ENCODE peak calls at places on chromosome 2, in five cellular contexts. D is heart right ventricle, N is mesothelial cell of epicardium, S is Calu3, L is tibial artery. M is an unnamed sample.

GRCh38 chr2:7377861-7378569 is 460.8 kb downstream of the RNF144A start:
- DNase-seq in D (peak), N (no peak), S (peak), L (no peak), M (no peak)

GRCh38 chr2:237490805-237491194 is 3.7 kb downstream of the MLPH start:
- DNase-seq in D (no peak), N (no peak), S (no peak), L (no peak), M (no peak)

GRCh38 chr2:1791670-1792069 is 47.4 kb upstream of the PXDN start:
- DNase-seq in D (no peak), N (no peak), S (no peak), L (no peak), M (no peak)

GRCh38 chr2:43349944-43350343 is 123.5 kb upstream of the ZFP36L2 start:
- DNase-seq in D (no peak), N (no peak), S (no peak), L (no peak), M (no peak)

GRCh38 chr2:11080253-11081115 is 74.8 kb upstream of the SLC66A3 start:
- DNase-seq in D (no peak), N (no peak), S (no peak), L (peak), M (peak)

GRCh38 chr2:235847576-235847975 is 320.6 kb downstream of the GBX2 start:
- DNase-seq in D (no peak), N (no peak), S (no peak), L (no peak), M (no peak)

GRCh38 chr2:46179037-46179621 is 118.1 kb upstream of the EPAS1 start:
- DNase-seq in D (peak), N (no peak), S (no peak), L (peak), M (peak)

GRCh38 chr2:241358470-241358869 is 2.4 kb downstream of the FARP2 start:
- DNase-seq in D (no peak), N (no peak), S (no peak), L (no peak), M (no peak)

GRCh38 chr2:131154647-131155046 is 49.5 kb downstream of the PLEKHB2 start:
- DNase-seq in D (no peak), N (no peak), S (no peak), L (no peak), M (no peak)

GRCh38 chr2:218876562-218877219 is 4.0 kb upstream of the WNT10A start:
- DNase-seq in D (no peak), N (no peak), S (peak), L (no peak), M (peak)

GRCh38 chr2:1677833-1678165 is 66.5 kb downstream of the PXDN start:
- DNase-seq in D (no peak), N (no peak), S (no peak), L (no peak), M (no peak)

GRCh38 chr2:1727101-1727771 is 17.1 kb downstream of the PXDN start:
- DNase-seq in D (no peak), N (no peak), S (no peak), L (peak), M (peak)

GRCh38 chr2:212032032-212032431 is 506.6 kb downstream of the ERBB4 start:
- DNase-seq in D (no peak), N (no peak), S (no peak), L (no peak), M (no peak)

GRCh38 chr2:152298754-152299153 is 36.2 kb upstream of the FMNL2 start:
- DNase-seq in D (no peak), N (no peak), S (no peak), L (no peak), M (no peak)

GRCh38 chr2:168614291-168615018 is 158.4 kb downstream of the CERS6 start:
- DNase-seq in D (no peak), N (no peak), S (no peak), L (no peak), M (no peak)

GRCh38 chr2:95267458-95268207 is 6.6 kb upstream of the PROM2 start:
- DNase-seq in D (no peak), N (no peak), S (no peak), L (peak), M (peak)

GRCh38 chr2:189407944-189408209 is 33.4 kb upstream of the WDR75 start:
- DNase-seq in D (no peak), N (no peak), S (no peak), L (no peak), M (no peak)

DNA sequence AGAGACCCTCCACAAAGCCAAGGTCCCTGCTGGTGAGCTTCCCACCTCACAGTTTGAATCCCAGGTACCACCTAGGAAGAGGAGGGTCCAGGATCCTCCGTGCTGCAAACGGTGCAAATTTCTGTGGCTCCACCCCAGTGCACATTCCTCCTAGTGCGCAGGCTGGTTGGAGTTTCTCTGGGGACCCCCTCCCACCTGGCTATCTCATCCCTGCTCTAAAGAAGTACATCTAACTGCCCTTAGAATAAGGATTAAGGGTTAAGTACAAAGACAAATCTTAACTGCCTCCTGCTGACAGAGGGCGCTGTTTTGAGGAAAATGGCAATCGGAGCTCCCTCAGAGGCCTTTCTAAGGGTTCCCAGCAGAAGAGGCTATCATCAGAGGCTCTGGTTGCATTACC is 109.6 kb upstream of the FSIP2 start:
- DNase-seq in D (no peak), N (no peak), S (no peak), L (no peak), M (no peak)
- TF ChIP-seq CTCF in D (no peak), N (no peak), S (no peak), L (no peak), M (no peak)

GRCh38 chr2:150207979-150208378 is 279.5 kb downstream of the RND3 start:
- DNase-seq in D (no peak), N (no peak), S (no peak), L (no peak), M (no peak)
- TF ChIP-seq CTCF in D (no peak), N (no peak), S (no peak), L (no peak), M (no peak)

GRCh38 chr2:42077343-42077742 is 29.5 kb downstream of the PKDCC start:
- DNase-seq in D (no peak), N (no peak), S (no peak), L (no peak), M (no peak)
- TF ChIP-seq CTCF in D (peak), N (no peak), S (no peak), L (no peak), M (no peak)

DNA sequence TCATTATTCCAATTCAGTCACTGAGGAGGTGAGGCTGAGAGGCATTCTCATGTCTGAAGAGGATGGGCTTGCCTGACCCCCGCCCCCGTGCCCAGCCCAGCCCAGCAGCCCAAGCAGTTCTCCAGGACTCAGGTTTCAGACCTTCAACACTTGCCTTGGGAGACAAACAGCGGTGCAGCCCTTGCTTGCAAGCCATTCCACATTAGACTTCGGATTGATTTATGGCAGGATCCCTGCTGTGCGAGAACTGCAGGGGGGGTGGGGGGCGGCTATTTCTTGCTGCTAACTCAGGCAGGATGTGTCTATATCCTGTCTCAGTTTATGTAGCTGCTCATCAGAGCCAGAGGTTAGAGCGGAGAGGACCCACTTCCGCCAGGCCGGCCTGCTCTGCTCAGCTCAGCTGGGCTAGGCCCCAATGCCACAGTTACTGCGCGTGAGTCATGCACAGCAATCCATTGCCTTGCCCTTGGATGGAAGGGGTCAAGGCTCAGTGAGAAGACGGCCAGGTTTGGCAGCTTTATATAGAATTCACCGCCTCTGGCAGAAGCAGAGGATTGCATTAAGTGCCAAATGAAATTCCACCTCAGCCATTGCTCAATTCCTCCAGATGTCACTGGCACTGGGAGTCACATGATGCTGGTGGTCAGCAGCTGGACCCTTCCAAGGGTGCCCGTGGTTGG is 1.8 kb downstream of the GYPC start:
- DNase-seq in D (peak), N (no peak), S (peak), L (peak), M (peak)
- TF ChIP-seq CTCF in D (no peak), N (no peak), S (no peak), L (peak), M (no peak)

GRCh38 chr2:161990741-161991140 is 83.3 kb downstream of the DPP4 start:
- DNase-seq in D (no peak), N (no peak), S (peak), L (no peak), M (no peak)

GRCh38 chr2:161990036-161990435 is 84.0 kb downstream of the DPP4 start:
- DNase-seq in D (no peak), N (no peak), S (no peak), L (no peak), M (no peak)

GRCh38 chr2:161992526-161992925 is 81.5 kb downstream of the DPP4 start:
- DNase-seq in D (no peak), N (no peak), S (no peak), L (no peak), M (no peak)

GRCh38 chr2:161991991-161992390 is 82.0 kb downstream of the DPP4 start:
- DNase-seq in D (no peak), N (no peak), S (no peak), L (no peak), M (no peak)

DNA sequence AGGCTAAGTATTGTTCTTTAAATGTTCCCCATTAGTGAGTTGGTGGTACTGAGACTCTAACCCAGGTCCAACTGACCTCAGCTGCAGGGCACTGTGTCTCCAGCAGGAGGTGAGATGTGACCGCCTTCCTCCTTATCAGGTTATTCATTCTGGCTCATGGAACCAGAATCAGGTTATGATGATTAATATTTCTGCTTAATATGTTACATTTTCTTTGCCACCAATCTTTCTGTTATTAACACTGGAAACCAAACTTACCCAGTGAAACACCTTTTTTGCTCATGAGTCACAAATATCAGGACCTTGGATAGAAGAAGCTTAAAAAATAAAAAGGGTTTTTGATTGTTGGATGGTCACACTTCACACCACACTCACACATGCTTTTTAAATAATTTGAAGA is 85.4 kb downstream of the DPP4 start:
- DNase-seq in D (no peak), N (no peak), S (peak), L (no peak), M (no peak)
- TF ChIP-seq CTCF in D (no peak), N (no peak), S (peak), L (no peak), M (no peak)

DNA sequence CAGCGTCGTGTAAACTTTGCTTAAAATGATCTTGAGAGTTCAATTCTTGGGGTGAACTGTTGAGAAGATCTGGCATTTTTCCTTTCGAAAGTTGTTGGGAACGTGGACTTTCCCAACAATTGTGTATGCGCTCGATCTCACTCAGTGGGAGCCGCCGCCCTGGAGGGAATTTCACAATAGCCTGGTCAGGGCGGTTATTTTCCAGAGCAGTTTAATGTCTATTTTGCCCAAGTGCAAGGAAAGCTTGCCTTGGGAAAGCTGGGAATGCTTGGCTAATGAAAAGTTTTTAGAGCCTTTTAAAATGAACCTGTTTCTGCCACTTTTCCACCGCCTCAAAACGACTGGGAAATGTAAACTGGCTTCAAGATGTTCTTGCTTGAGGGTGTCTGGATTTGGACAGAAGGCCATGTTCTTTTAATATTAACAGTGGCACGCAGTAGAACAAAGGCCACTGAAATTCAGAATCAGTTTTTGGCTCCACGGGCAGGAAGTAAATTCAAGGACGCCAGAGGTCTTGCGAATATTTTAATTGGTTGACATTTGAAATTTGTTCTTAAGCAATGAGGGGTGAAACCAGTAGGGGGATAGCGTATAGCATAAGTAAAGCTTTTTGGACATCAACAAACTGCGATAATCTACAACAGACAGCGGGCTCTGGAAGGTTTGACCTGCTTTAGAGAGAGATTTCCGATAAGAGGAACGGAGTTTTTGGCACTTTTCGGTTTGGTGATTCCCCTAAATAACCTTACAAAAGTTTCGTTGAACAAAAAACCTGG is 1.2 kb downstream of the CFLAR start:
- DNase-seq in D (no peak), N (no peak), S (peak), L (peak), M (peak)
- TF ChIP-seq CTCF in D (peak), N (no peak), S (peak), L (peak), M (no peak)

GRCh38 chr2:181581534-181581933 is 75.4 kb downstream of the CERKL start:
- DNase-seq in D (no peak), N (no peak), S (peak), L (no peak), M (no peak)
- TF ChIP-seq CTCF in D (no peak), N (no peak), S (peak), L (no peak), M (no peak)

DNA sequence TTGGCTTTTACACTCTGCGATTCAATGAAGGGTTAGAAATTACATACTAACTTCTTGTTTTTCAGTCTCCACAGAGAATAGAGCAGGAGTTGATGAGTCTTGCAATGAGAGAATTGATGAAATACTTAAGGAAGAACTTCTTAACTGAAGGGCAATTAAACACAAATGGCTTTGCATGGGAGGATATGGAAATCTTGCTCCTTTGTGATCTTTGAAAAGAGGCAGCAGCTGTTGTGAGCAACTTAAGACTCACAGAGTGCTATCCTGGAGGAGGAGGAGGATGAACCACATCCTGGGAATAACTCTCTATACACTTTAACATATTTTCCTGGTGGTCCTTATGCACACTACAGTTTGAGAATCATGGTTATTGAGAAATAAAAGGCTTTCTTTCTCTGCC is 71.5 kb upstream of the MYO3B start:
- DNase-seq in D (no peak), N (no peak), S (no peak), L (no peak), M (no peak)
- TF ChIP-seq CTCF in D (no peak), N (no peak), S (no peak), L (no peak), M (no peak)